ENCODE peak calls at places on chromosomes 12 and 14, in six cellular contexts. I is ecto neural progenitor cell; S is stimulated activated CD4-positive, alpha-beta T cell treated with anti-CD3 and anti-CD28 coated beads, Interleukin-1b, Interleukin-23, amount 100 ng/mL, for 48 hours; Z is HEK293T; F is midbrain; L is Right ventricle myocardium superior. T is an unnamed sample.

GRCh38 chr12:111430418-111431353 is 25.0 kb downstream of the SH2B3 start:
- DNase-seq in I (no peak), S (peak), Z (no peak), F (no peak), L (peak), T (peak)

GRCh38 chr14:94612580-94613554 is 676 bp downstream of the SERPINA3 start:
- DNase-seq in I (no peak), S (no peak), Z (no peak), F (no peak), L (peak), T (no peak)

GRCh38 chr14:90905531-90905930 is 89.3 kb upstream of the TTC7B start:
- DNase-seq in I (no peak), S (no peak), Z (no peak), F (no peak), L (no peak), T (no peak)

GRCh38 chr12:77685112-77685511 is 145.6 kb upstream of the NAV3 start:
- DNase-seq in I (peak), S (no peak), Z (peak), F (peak), L (no peak), T (no peak)

GRCh38 chr12:53590661-53591060 is 35.5 kb downstream of the ATF7 start:
- DNase-seq in I (no peak), S (no peak), Z (no peak), F (no peak), L (no peak), T (no peak)

GRCh38 chr12:108581311-108582227 is 16.3 kb downstream of the TMEM119 start:
- DNase-seq in I (no peak), S (no peak), Z (no peak), F (no peak), L (no peak), T (no peak)

GRCh38 chr12:12008232-12008850 is 62.4 kb upstream of the BCL2L14 start:
- DNase-seq in I (peak), S (peak), Z (peak), F (no peak), L (no peak), T (no peak)

GRCh38 chr12:127063339-127064090 is 1203.5 kb upstream of the TMEM132C start:
- DNase-seq in I (no peak), S (no peak), Z (no peak), F (no peak), L (no peak), T (no peak)

GRCh38 chr14:89915114-89915878 is 39.2 kb downstream of the EFCAB11 start:
- DNase-seq in I (no peak), S (peak), Z (peak), F (peak), L (no peak), T (peak)

GRCh38 chr12:12613334-12613733 is 1.7 kb downstream of the CREBL2 start:
- DNase-seq in I (no peak), S (no peak), Z (no peak), F (no peak), L (no peak), T (peak)

GRCh38 chr12:50862316-50862715 is 19.6 kb downstream of the TMPRSS12 start:
- DNase-seq in I (no peak), S (no peak), Z (no peak), F (no peak), L (no peak), T (no peak)

GRCh38 chr14:90288646-90289355 is 32.4 kb downstream of the PSMC1 start:
- DNase-seq in I (no peak), S (no peak), Z (no peak), F (peak), L (peak), T (no peak)

GRCh38 chr14:34951286-34951685 is 31.5 kb upstream of the SRP54 start:
- DNase-seq in I (no peak), S (no peak), Z (no peak), F (no peak), L (no peak), T (no peak)

T was measured in B cell.